ENCODE peak calls at places on chromosomes 1 and 21, in ten cellular contexts. V, U, I, H, Y, X, K, T, P and Q are unnamed samples.

GRCh38 chr1:228684609-228685008 is 50.7 kb upstream of the RHOU start:
- DNase-seq in V (no peak), U (no peak), I (no peak), H (no peak), Y (peak), X (no peak), K (no peak), T (no peak), P (no peak), Q (no peak)

GRCh38 chr1:177432897-177433296 is 262.1 kb downstream of the BRINP2 start:
- DNase-seq in V (peak), U (no peak), I (no peak), H (no peak), Y (no peak), X (no peak), K (no peak), T (no peak), P (no peak), Q (no peak)

GRCh38 chr1:81780705-81781454 is 19.9 kb upstream of the ADGRL2 start:
- DNase-seq in V (no peak), U (no peak), I (no peak), H (no peak), Y (no peak), X (no peak), K (no peak), T (no peak), P (no peak), Q (no peak)

GRCh38 chr1:58839871-58840835 is 56.3 kb upstream of the JUN start:
- DNase-seq in V (peak), U (no peak), I (no peak), H (no peak), Y (no peak), X (no peak), K (no peak), T (no peak), P (no peak), Q (no peak)

GRCh38 chr1:46804926-46805325 is 6.1 kb downstream of the CYP4B1 start:
- DNase-seq in V (no peak), U (no peak), I (no peak), H (no peak), Y (peak), X (no peak), K (no peak), T (peak), P (no peak), Q (no peak)

GRCh38 chr1:172108494-172108893 is 267.2 kb downstream of the DNM3 start:
- DNase-seq in V (no peak), U (no peak), I (no peak), H (no peak), Y (no peak), X (no peak), K (no peak), T (no peak), P (no peak), Q (no peak)

GRCh38 chr21:17658931-17659330 is 46.2 kb upstream of the BTG3 start:
- DNase-seq in V (no peak), U (no peak), I (no peak), H (no peak), Y (no peak), X (no peak), K (no peak), T (no peak), P (no peak), Q (no peak)

GRCh38 chr1:234912541-234913312 is 215.9 kb downstream of the TOMM20 start:
- DNase-seq in V (no peak), U (no peak), I (no peak), H (no peak), Y (no peak), X (peak), K (peak), T (no peak), P (no peak), Q (no peak)

GRCh38 chr21:35227774-35228173 is 178.7 kb upstream of the RUNX1 start:
- DNase-seq in V (no peak), U (no peak), I (peak), H (no peak), Y (no peak), X (no peak), K (no peak), T (no peak), P (no peak), Q (no peak)

GRCh38 chr1:63935148-63935547 is 161.3 kb downstream of the ROR1 start:
- DNase-seq in V (no peak), U (no peak), I (no peak), H (no peak), Y (no peak), X (peak), K (peak), T (no peak), P (no peak), Q (no peak)

GRCh38 chr1:55622071-55622470 is 406.9 kb upstream of the USP24 start:
- DNase-seq in V (no peak), U (no peak), I (no peak), H (no peak), Y (no peak), X (no peak), K (no peak), T (peak), P (no peak), Q (no peak)

GRCh38 chr21:35775778-35776515 is 284.4 kb downstream of the SETD4 start:
- DNase-seq in V (no peak), U (no peak), I (no peak), H (no peak), Y (no peak), X (no peak), K (no peak), T (no peak), P (no peak), Q (no peak)

GRCh38 chr1:5513891-5514515 is 478.2 kb downstream of the NPHP4 start:
- DNase-seq in V (no peak), U (no peak), I (no peak), H (no peak), Y (no peak), X (peak), K (no peak), T (no peak), P (no peak), Q (no peak)

GRCh38 chr1:9861371-9861770 is 37.6 kb upstream of the CLSTN1 start:
- DNase-seq in V (no peak), U (no peak), I (no peak), H (no peak), Y (no peak), X (no peak), K (peak), T (no peak), P (no peak), Q (no peak)

GRCh38 chr21:37269481-37269880 is 2.3 kb upstream of the VPS26C start:
- DNase-seq in V (no peak), U (no peak), I (no peak), H (no peak), Y (no peak), X (no peak), K (no peak), T (no peak), P (no peak), Q (no peak)

GRCh38 chr21:37266515-37267221 is 466 bp downstream of the VPS26C start:
- DNase-seq in V (peak), U (no peak), I (no peak), H (no peak), Y (no peak), X (peak), K (peak), T (no peak), P (no peak), Q (peak)

GRCh38 chr21:37268186-37268503 is 1.0 kb upstream of the VPS26C start:
- DNase-seq in V (no peak), U (no peak), I (no peak), H (no peak), Y (no peak), X (no peak), K (no peak), T (no peak), P (no peak), Q (no peak)

GRCh38 chr21:37264808-37265207 is 2.3 kb downstream of the VPS26C start:
- DNase-seq in V (no peak), U (no peak), I (no peak), H (no peak), Y (no peak), X (no peak), K (no peak), T (no peak), P (no peak), Q (no peak)

GRCh38 chr21:37267269-37268185 is at the start of gene VPS26C:
- DNase-seq in V (peak), U (peak), I (peak), H (peak), Y (peak), X (peak), K (peak), T (peak), P (peak), Q (peak)
- TF ChIP-seq POLR2A in V (peak), U (peak), I (peak), H (peak), Y (no peak), X (no peak), K (peak), T (peak), P (no peak), Q (peak)

DNA sequence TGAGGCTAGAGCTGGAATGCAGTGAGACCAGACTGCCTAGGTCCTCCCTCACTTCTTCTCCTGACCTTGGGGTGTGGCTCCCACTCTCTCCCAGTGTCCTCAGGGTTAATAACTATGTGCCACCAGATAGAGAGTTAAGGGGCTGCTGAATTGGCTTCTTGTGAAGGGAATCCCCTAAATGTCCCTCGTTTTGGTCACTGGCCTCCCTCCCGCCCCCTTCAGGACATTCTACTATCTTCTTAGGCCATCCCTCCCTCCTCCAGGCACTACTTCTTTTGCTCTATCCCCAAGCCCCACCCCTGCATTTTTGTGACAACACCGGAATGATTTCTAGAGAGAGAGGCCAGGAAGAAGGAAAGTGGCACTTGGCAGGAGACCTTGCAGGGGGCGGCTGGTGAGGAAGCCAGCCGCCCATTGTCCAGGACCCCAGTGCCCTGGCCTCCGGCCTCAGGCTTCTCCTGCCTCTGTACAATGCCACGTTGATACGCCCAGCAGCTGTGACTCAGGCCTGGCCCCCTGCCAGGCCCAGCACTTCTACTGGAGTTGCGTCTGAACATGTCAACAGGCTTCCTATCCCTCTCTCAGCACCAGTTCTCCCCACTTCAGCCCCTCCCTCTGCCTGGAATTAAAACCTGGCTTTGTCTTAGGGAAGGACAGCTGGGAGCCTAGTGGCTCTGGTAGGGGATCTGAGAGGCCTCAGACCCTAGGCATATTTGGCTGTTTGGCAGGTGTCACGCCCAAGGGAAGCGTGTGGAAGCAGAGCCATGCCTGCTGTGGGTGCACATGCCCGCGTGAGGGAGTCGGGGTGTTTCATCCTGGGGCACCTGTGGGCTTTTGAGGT is 9.1 kb downstream of the LMNA start:
- DNase-seq in V (peak), U (no peak), I (peak), H (peak), Y (peak), X (peak), K (peak), T (peak), P (peak), Q (peak)
- TF ChIP-seq POLR2A in V (peak), U (peak), I (peak), H (peak), Y (no peak), X (no peak), K (peak), T (peak), P (no peak), Q (peak)

DNA sequence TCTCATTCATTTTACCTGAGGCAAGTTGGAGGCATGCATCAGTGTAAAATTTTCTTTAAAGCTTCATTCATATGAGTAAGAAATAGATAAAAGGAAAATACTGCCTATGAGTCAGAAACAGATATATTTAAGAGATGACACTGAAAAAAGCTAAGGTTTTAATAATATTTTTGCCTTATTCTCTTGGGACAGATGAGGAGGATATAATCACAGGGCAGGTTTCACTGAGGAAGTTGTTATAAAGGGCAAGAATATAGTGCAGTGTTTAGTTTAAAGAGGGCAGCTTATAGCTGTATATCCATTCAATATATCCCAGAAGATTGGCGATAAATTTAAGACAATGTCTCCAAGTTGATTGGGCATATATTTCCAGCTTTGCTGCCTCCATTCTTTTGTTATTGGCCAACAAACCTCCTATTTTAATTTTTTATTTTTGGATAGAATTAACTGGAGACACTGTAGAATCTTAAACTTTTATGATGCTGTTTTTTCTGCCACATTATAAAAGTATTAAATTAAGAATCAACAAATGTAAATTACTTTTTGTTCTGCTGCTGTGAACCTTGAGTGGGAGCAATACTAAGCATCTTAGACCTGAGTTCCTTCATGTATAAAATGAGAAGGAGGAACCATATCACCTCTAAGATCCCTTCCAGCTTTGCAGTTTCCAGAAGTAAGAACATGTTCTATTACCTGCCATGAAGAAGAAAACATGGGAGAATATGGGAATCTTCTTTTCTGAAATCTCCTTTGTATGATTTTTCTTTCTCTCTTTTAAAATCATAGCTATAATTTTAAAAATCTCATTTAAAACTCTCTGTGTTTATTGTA is 171.6 kb downstream of the S1PR1 start:
- DNase-seq in V (no peak), U (no peak), I (no peak), H (no peak), Y (no peak), X (no peak), K (no peak), T (no peak), P (no peak), Q (no peak)
- TF ChIP-seq POLR2A in V (no peak), U (no peak), I (no peak), H (no peak), Y (no peak), X (no peak), K (no peak), T (no peak), P (no peak), Q (no peak)

GRCh38 chr1:205324781-205325180 is 3.2 kb upstream of the NUAK2 start:
- DNase-seq in V (peak), U (no peak), I (no peak), H (peak), Y (no peak), X (no peak), K (no peak), T (no peak), P (no peak), Q (no peak)
- TF ChIP-seq POLR2A in V (no peak), U (no peak), I (no peak), H (no peak), Y (no peak), X (no peak), K (no peak), T (no peak), P (no peak), Q (no peak)

GRCh38 chr1:35186239-35186638 is 6.7 kb downstream of the SFPQ start:
- DNase-seq in V (no peak), U (no peak), I (no peak), H (no peak), Y (no peak), X (no peak), K (no peak), T (no peak), P (no peak), Q (no peak)
- TF ChIP-seq POLR2A in V (no peak), U (no peak), I (no peak), H (no peak), Y (no peak), X (no peak), K (no peak), T (no peak), P (no peak), Q (peak)

DNA sequence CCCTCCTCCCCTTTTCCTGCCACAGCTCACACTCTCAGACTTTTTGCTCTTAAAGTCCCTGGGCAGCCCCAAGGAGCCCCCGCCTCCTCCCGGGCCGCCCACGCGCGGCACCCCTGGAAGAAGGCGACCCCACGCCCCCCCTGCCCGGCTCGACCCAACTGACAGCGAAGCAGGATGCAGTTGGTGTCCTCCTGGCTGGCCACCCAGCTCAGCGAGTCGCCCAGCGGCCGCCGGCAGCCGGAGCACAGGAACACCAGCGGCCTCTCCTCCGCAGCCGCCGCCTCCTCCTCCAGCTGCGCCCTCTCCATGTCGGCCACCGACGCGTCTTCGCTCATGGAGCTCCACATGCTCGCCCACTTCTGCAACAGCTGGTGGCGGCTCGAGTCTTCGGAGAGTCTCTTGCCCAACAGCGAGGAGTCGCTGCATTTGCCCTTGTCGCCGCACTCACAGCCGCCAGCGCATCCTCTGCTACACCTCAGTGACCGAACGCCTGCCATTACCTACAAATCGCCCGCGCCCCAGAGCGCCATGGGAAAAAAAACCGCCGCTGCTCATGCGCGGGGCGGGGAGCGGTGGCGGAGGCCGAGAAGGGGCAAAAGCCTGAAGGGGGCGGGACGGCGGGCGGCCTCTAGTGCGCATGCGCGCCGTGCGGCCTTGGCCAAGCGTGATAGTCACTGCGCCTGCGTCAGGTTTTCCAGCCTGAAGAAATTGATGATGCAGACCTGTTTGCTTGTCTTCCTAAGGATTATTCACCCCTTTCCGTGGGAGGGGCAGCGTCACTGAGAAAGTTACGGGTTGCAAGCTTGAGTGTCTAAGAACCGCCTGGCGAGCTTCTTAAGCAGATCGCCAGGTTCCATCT is at the start of gene MIS18A:
- DNase-seq in V (peak), U (peak), I (peak), H (peak), Y (peak), X (peak), K (peak), T (peak), P (peak), Q (peak)
- TF ChIP-seq POLR2A in V (peak), U (peak), I (peak), H (peak), Y (no peak), X (no peak), K (peak), T (no peak), P (peak), Q (peak)

GRCh38 chr1:26306290-26307221 is at the start of gene UBXN11:
- DNase-seq in V (peak), U (peak), I (peak), H (peak), Y (peak), X (peak), K (peak), T (peak), P (peak), Q (peak)
- TF ChIP-seq POLR2A in V (peak), U (peak), I (no peak), H (no peak), Y (no peak), X (no peak), K (no peak), T (no peak), P (peak), Q (peak)

GRCh38 chr1:95117207-95118018 is at the start of gene TLCD4:
- DNase-seq in V (peak), U (peak), I (peak), H (peak), Y (peak), X (peak), K (peak), T (peak), P (peak), Q (peak)
- TF ChIP-seq POLR2A in V (no peak), U (peak), I (peak), H (no peak), Y (no peak), X (no peak), K (peak), T (no peak), P (no peak), Q (no peak)